ENCODE peak calls at places on chromosomes 11 and 22, in ten cellular contexts. I is HTR-8/SVneo; J is cardiac septum; O is CD8-positive, alpha-beta memory T cell; U is substantia nigra; R is astrocyte of the cerebellum; X is A549; P is iris pigment epithelial cell; V is osteocyte; F is T-helper 9 cell. Z is an unnamed sample.

GRCh38 chr22:30541979-30542810 is 4.3 kb downstream of the SEC14L6 start:
- DNase-seq in I (no peak), J (no peak), O (no peak), U (no peak), R (no peak), X (no peak), P (no peak), V (no peak), F (no peak), Z (peak; percentile 18)

GRCh38 chr11:78253797-78254196 is 65.1 kb downstream of the USP35 start:
- DNase-seq in I (peak; percentile 43), J (no peak), O (no peak), U (no peak), R (no peak), X (no peak), P (peak; percentile 55), V (no peak), F (no peak), Z (no peak)

GRCh38 chr11:72607496-72607895 is 66.7 kb downstream of the PDE2A start:
- DNase-seq in I (no peak), J (no peak), O (no peak), U (no peak), R (no peak), X (no peak), P (no peak), V (no peak), F (no peak), Z (no peak)

GRCh38 chr11:68398870-68399865 is 61.4 kb upstream of the PPP6R3 start:
- DNase-seq in I (no peak), J (peak; percentile 87), O (no peak), U (no peak), R (no peak), X (no peak), P (no peak), V (no peak), F (no peak), Z (no peak)

GRCh38 chr11:133966924-133967598 is 10.3 kb upstream of the IGSF9B start:
- DNase-seq in I (no peak), J (no peak), O (peak; percentile 78), U (peak; percentile 23), R (no peak), X (peak; percentile 22), P (no peak), V (no peak), F (peak; percentile 31), Z (no peak)

GRCh38 chr22:47627561-47628253 is 865.3 kb downstream of the TBC1D22A start:
- DNase-seq in I (no peak), J (peak; percentile 26), O (no peak), U (no peak), R (no peak), X (no peak), P (no peak), V (peak; percentile 46), F (no peak), Z (no peak)

GRCh38 chr22:17780116-17780740 is 6.0 kb upstream of the BID start:
- DNase-seq in I (no peak), J (no peak), O (no peak), U (no peak), R (no peak), X (no peak), P (no peak), V (no peak), F (no peak), Z (no peak)

GRCh38 chr11:71285111-71285510 is 32.7 kb upstream of the SHANK2 start:
- DNase-seq in I (no peak), J (no peak), O (no peak), U (no peak), R (no peak), X (no peak), P (no peak), V (no peak), F (no peak), Z (no peak)

GRCh38 chr11:94655291-94655690 is 88.1 kb downstream of the PIWIL4 start:
- DNase-seq in I (no peak), J (no peak), O (no peak), U (no peak), R (no peak), X (no peak), P (no peak), V (peak; percentile 63), F (no peak), Z (no peak)

GRCh38 chr11:86591631-86592030 is 80.8 kb downstream of the ME3 start:
- DNase-seq in I (no peak), J (no peak), O (no peak), U (no peak), R (no peak), X (no peak), P (peak; percentile 26), V (no peak), F (no peak), Z (no peak)

GRCh38 chr11:67119577-67120391 is 721 bp downstream of the KDM2A start:
- DNase-seq in I (no peak), J (no peak), O (no peak), U (peak; percentile 51), R (no peak), X (peak; percentile 19), P (peak; percentile 18), V (no peak), F (peak; percentile 11), Z (peak; percentile 18)

GRCh38 chr22:47197735-47198500 is 435.5 kb downstream of the TBC1D22A start:
- DNase-seq in I (no peak), J (peak; percentile 54), O (peak; percentile 38), U (no peak), R (no peak), X (no peak), P (no peak), V (peak; percentile 75), F (no peak), Z (no peak)

GRCh38 chr11:131907371-131907770 is 537.0 kb downstream of the NTM start:
- DNase-seq in I (no peak), J (no peak), O (no peak), U (no peak), R (no peak), X (no peak), P (no peak), V (no peak), F (no peak), Z (no peak)

GRCh38 chr22:28438183-28438778 is 241.4 kb downstream of the TTC28 start:
- DNase-seq in I (no peak), J (no peak), O (no peak), U (no peak), R (no peak), X (no peak), P (no peak), V (no peak), F (no peak), Z (no peak)

GRCh38 chr11:78791254-78791653 is 216.6 kb upstream of the NARS2 start:
- DNase-seq in I (no peak), J (no peak), O (no peak), U (no peak), R (no peak), X (no peak), P (no peak), V (no peak), F (no peak), Z (no peak)

GRCh38 chr22:19043111-19044085 is 78.8 kb downstream of the DGCR2 start:
- DNase-seq in I (no peak), J (no peak), O (no peak), U (no peak), R (no peak), X (no peak), P (no peak), V (no peak), F (no peak), Z (no peak)

GRCh38 chr11:77821349-77821851 is 456 bp downstream of the AAMDC start:
- DNase-seq in I (peak; percentile 38), J (no peak), O (no peak), U (no peak), R (no peak), X (peak; percentile 13), P (peak; percentile 45), V (no peak), F (no peak), Z (peak; percentile 26)

Z was measured in midbrain.